ENCODE peak calls at places on chromosomes 11 and 22, in four cellular contexts. L, P, Q and J are unnamed samples.

GRCh38 chr11:82733444-82734119 is at the start of gene FAM181B:
- DNase-seq in L (peak), P (peak), Q (no peak), J (peak)

GRCh38 chr11:75589933-75590332 is 27.9 kb downstream of the SERPINH1 start:
- DNase-seq in L (no peak), P (no peak), Q (no peak), J (no peak)

GRCh38 chr22:37206841-37207821 is 5.1 kb downstream of the SSTR3 start:
- DNase-seq in L (no peak), P (no peak), Q (no peak), J (peak)

GRCh38 chr11:63274776-63275175 is 31.4 kb upstream of the SLC22A25 start:
- DNase-seq in L (no peak), P (no peak), Q (no peak), J (no peak)

GRCh38 chr22:19167106-19167869 is 11.2 kb downstream of the SLC25A1 start:
- DNase-seq in L (no peak), P (no peak), Q (no peak), J (no peak)

GRCh38 chr11:109960831-109961230 is 132.4 kb upstream of the ZC3H12C start:
- DNase-seq in L (no peak), P (peak), Q (no peak), J (peak)

GRCh38 chr11:93089474-93090102 is 108.2 kb downstream of the SLC36A4 start:
- DNase-seq in L (no peak), P (peak), Q (no peak), J (no peak)

GRCh38 chr22:40348025-40348658 is 1.8 kb downstream of the ADSL start:
- DNase-seq in L (peak), P (peak), Q (peak), J (no peak)

GRCh38 chr11:35223429-35223828 is 84.5 kb downstream of the CD44 start:
- DNase-seq in L (no peak), P (peak), Q (no peak), J (no peak)

GRCh38 chr11:14388352-14388751 is 29.4 kb upstream of the RRAS2 start:
- DNase-seq in L (no peak), P (no peak), Q (no peak), J (no peak)

GRCh38 chr11:86873573-86874083 is 73.3 kb downstream of the PRSS23 start:
- DNase-seq in L (no peak), P (peak), Q (no peak), J (no peak)

GRCh38 chr22:40401981-40402406 is 31.6 kb downstream of the SGSM3 start:
- DNase-seq in L (no peak), P (no peak), Q (no peak), J (no peak)

GRCh38 chr11:46361283-46362145 is 14.3 kb downstream of the DGKZ start:
- DNase-seq in L (peak), P (peak), Q (peak), J (peak)

GRCh38 chr11:24623121-24623520 is 126.3 kb downstream of the LUZP2 start:
- DNase-seq in L (no peak), P (peak), Q (no peak), J (no peak)

GRCh38 chr22:26712158-26712557 is 54.8 kb downstream of the MIAT start:
- DNase-seq in L (no peak), P (no peak), Q (no peak), J (no peak)

GRCh38 chr22:35400335-35400680 is 368 bp downstream of the MCM5 start:
- DNase-seq in L (no peak), P (peak), Q (no peak), J (no peak)

GRCh38 chr22:26485991-26486390 is 2.3 kb downstream of the SRRD start:
- DNase-seq in L (no peak), P (no peak), Q (no peak), J (no peak)

GRCh38 chr11:86816251-86816726 is 15.9 kb downstream of the PRSS23 start:
- DNase-seq in L (no peak), P (peak), Q (no peak), J (no peak)

GRCh38 chr11:43923327-43924111 is 18.9 kb upstream of the C11orf96 start:
- DNase-seq in L (no peak), P (peak), Q (no peak), J (peak)

GRCh38 chr11:13434247-13435205 is 28.5 kb downstream of the BTBD10 start:
- DNase-seq in L (no peak), P (peak), Q (no peak), J (no peak)

GRCh38 chr11:93013646-93014045 is 44.2 kb downstream of the MTNR1B start:
- DNase-seq in L (no peak), P (no peak), Q (no peak), J (no peak)

GRCh38 chr11:128516886-128517285 is 70.5 kb downstream of the ETS1 start:
- DNase-seq in L (peak), P (no peak), Q (no peak), J (no peak)
- H3K4me3 ChIP-seq in L (peak), P (peak), Q (peak), J (no peak)

DNA sequence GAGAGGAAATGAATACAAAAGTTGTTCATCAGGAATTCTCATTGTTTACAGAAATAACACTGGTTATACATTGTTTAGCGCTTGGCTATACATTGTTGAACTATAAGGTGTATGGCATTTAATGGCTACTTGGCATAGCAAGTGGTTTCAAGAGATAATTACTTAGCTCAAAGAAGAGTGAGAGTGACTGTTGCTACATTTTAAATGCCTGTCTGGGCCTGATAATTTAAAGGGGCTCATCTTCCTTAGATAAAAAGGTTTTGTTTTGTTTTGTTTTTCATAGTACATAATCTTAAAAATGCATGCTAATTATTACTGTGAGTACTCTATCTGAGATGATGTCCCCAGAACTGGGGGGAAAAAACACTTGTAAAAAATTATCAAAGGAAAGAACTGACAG is 1.5 kb upstream of the SMPD1 start:
- DNase-seq in L (no peak), P (no peak), Q (no peak), J (no peak)
- H3K4me3 ChIP-seq in L (no peak), P (no peak), Q (no peak), J (no peak)

DNA sequence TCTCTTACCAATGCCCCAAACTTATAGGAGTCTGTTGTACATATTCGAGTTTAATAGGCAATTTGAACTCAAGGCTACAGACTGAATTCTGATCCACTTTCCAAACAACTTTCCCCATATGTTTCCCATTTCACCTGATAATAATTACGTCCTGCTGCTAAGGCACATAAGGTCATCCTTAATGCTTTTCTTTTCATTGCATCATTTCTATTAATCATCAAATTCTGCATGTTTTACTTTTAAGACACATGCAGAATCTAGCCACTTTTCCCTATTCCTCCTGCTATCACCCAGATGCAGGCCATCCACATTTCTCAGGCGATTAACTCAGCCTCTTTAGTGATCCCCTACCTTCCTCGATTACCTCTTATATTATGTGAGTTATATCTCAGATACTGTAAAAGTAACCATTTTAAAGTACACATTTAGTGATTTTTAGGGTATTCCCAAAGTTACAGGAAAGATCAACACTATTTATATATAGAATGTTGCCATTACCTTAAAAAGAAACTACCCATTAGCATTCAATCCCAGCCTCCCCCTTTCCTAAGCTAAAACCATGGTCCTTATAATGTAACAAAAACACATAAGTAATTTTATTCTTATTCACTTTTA is 14.9 kb downstream of the XKR3 start:
- DNase-seq in L (no peak), P (no peak), Q (no peak), J (no peak)
- H3K4me3 ChIP-seq in L (no peak), P (no peak), Q (no peak), J (no peak)

DNA sequence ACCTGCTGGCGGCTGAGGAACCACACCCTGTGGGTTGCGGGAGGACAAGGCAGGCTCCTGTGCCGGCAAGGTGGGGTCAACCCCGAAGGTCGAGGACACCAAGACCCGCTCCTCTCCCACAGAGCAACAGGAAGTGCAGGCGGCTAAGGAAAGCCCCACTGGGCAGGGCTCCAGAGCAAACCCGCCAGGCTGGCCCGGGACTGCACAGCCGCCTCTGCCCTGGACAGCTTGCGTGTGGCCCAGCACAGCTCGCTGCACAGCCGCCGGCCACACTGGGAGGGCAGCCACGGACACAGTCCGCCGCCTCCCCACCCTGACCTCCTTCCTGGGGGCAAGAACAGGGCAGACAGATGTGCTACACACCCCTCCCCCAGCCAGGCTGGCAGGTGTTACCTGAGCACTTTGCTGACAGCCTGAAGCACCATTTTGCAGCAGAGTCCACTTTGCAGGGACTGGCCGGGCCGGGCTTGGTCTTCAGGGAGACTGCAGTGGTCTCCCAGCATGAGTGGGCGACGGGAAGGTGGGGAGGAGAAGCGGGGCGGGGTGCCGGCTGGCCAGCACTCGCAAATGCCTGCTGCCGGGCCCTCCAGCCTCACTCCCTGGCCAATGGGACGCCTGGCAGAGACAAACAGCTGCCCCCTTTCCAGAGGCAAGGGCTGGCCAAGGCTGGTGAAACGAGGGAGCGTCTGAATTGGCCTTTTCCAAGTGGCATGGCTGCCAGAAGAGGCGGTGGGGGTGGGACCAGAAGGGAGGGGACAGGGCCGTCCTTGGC is at the start of gene MOB2:
- DNase-seq in L (peak), P (peak), Q (no peak), J (peak)
- H3K4me3 ChIP-seq in L (no peak), P (no peak), Q (no peak), J (peak)

DNA sequence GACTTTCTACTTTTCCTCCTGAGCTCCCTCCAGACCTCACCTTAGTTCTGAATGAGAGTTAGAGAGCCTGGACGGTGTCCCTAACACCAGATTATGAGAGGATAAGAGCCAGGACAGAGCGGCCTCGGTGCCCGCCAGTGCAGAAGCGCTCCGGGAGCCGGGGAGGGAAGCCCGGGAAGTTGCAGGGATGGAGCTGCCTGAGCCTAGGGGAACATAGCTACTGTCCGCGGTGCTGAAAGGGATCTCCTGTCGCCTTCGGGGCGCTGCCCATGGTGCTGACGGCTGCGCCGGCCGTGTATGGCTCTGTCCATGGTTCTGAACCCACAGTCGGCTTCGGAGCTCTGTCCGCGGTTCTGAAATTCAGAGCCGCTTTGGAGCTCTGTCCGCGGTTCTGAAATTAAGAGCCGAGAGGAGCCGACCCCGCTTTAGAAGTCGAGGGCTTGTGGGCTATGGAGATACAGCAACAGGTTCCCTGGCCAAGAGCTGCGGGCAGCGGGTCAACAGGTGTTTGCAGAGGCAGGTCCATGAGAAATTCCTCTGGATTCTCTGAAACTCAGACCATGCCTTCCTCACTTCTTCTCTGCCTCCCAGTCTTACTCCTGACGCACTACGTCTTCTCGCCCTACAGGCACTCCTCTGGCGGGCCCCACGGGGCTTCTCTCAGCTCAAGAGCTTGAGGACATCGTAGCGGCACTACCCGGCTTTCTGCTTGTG is 814 bp downstream of the NPAS4 start:
- DNase-seq in L (peak), P (peak), Q (peak), J (peak)
- H3K4me3 ChIP-seq in L (no peak), P (no peak), Q (no peak), J (no peak)

GRCh38 chr22:20433686-20434241 is 3.9 kb downstream of the SCARF2 start:
- DNase-seq in L (no peak), P (no peak), Q (no peak), J (peak)

GRCh38 chr22:20435436-20436308 is 2.0 kb downstream of the SCARF2 start:
- DNase-seq in L (no peak), P (no peak), Q (no peak), J (peak)

GRCh38 chr22:20433191-20433590 is 4.4 kb downstream of the SCARF2 start:
- DNase-seq in L (no peak), P (no peak), Q (no peak), J (peak)

GRCh38 chr22:20434773-20435172 is 2.9 kb downstream of the SCARF2 start:
- DNase-seq in L (no peak), P (no peak), Q (no peak), J (peak)

GRCh38 chr22:20434264-20434751 is 3.3 kb downstream of the SCARF2 start:
- DNase-seq in L (no peak), P (no peak), Q (no peak), J (peak)
- H3K4me3 ChIP-seq in L (no peak), P (no peak), Q (no peak), J (no peak)

GRCh38 chr11:108235633-108236032 is 12.8 kb downstream of the ATM start:
- DNase-seq in L (no peak), P (no peak), Q (no peak), J (no peak)
- H3K4me3 ChIP-seq in L (peak), P (no peak), Q (no peak), J (no peak)